ENCODE peak calls at places on chromosomes 4 and X, in seven cellular contexts. One of them, this sample, is unnamed.

GRCh38 chrX:39730671-39731389 is 366.9 kb downstream of the BCOR start:
- DNase-seq in transverse colon: peak
- DNase-seq in posterior cingulate gyrus: peak
- DNase-seq in GM10248: peak
- DNase-seq in stimulated activated CD4-positive, alpha-beta T cell treated with anti-CD3 and anti-CD28 coated beads, Interleukin-4, amount 100 ng/mL, for 48 hours: peak
- DNase-seq in Jurkat, Clone E6-1: peak
- DNase-seq in fibroblast of villous mesenchyme: peak
- DNase-seq in this sample: no peak

GRCh38 chr4:67713531-67714247 is 12.7 kb upstream of the UBA6 start:
- DNase-seq in transverse colon: no peak
- DNase-seq in posterior cingulate gyrus: no peak
- DNase-seq in GM10248: no peak
- DNase-seq in stimulated activated CD4-positive, alpha-beta T cell treated with anti-CD3 and anti-CD28 coated beads, Interleukin-4, amount 100 ng/mL, for 48 hours: no peak
- DNase-seq in Jurkat, Clone E6-1: no peak
- DNase-seq in fibroblast of villous mesenchyme: peak
- DNase-seq in this sample: no peak

GRCh38 chr4:87631668-87632067 is 18.4 kb upstream of the DMP1 start:
- DNase-seq in transverse colon: no peak
- DNase-seq in posterior cingulate gyrus: no peak
- DNase-seq in GM10248: no peak
- DNase-seq in stimulated activated CD4-positive, alpha-beta T cell treated with anti-CD3 and anti-CD28 coated beads, Interleukin-4, amount 100 ng/mL, for 48 hours: no peak
- DNase-seq in Jurkat, Clone E6-1: no peak
- DNase-seq in fibroblast of villous mesenchyme: no peak
- DNase-seq in this sample: no peak

GRCh38 chr4:106039796-106040195 is 144.5 kb downstream of the NPNT start:
- DNase-seq in transverse colon: no peak
- DNase-seq in posterior cingulate gyrus: no peak
- DNase-seq in GM10248: no peak
- DNase-seq in stimulated activated CD4-positive, alpha-beta T cell treated with anti-CD3 and anti-CD28 coated beads, Interleukin-4, amount 100 ng/mL, for 48 hours: no peak
- DNase-seq in Jurkat, Clone E6-1: no peak
- DNase-seq in fibroblast of villous mesenchyme: no peak
- DNase-seq in this sample: no peak

GRCh38 chr4:186566068-186566467 is 10.7 kb upstream of the MTNR1A start:
- DNase-seq in transverse colon: no peak
- DNase-seq in posterior cingulate gyrus: no peak
- DNase-seq in GM10248: no peak
- DNase-seq in stimulated activated CD4-positive, alpha-beta T cell treated with anti-CD3 and anti-CD28 coated beads, Interleukin-4, amount 100 ng/mL, for 48 hours: no peak
- DNase-seq in Jurkat, Clone E6-1: no peak
- DNase-seq in fibroblast of villous mesenchyme: no peak
- DNase-seq in this sample: no peak

GRCh38 chrX:69551421-69552009 is 47.4 kb downstream of the NALF2 start:
- DNase-seq in transverse colon: no peak
- DNase-seq in posterior cingulate gyrus: no peak
- DNase-seq in GM10248: no peak
- DNase-seq in stimulated activated CD4-positive, alpha-beta T cell treated with anti-CD3 and anti-CD28 coated beads, Interleukin-4, amount 100 ng/mL, for 48 hours: no peak
- DNase-seq in Jurkat, Clone E6-1: no peak
- DNase-seq in fibroblast of villous mesenchyme: no peak
- DNase-seq in this sample: no peak

GRCh38 chr4:33959519-33959918 is 2284.8 kb downstream of the ARAP2 start:
- DNase-seq in transverse colon: no peak
- DNase-seq in posterior cingulate gyrus: no peak
- DNase-seq in GM10248: no peak
- DNase-seq in stimulated activated CD4-positive, alpha-beta T cell treated with anti-CD3 and anti-CD28 coated beads, Interleukin-4, amount 100 ng/mL, for 48 hours: no peak
- DNase-seq in Jurkat, Clone E6-1: no peak
- DNase-seq in fibroblast of villous mesenchyme: peak
- DNase-seq in this sample: no peak

GRCh38 chrX:87664381-87664780 is 146.8 kb downstream of the KLHL4 start:
- DNase-seq in transverse colon: no peak
- DNase-seq in posterior cingulate gyrus: no peak
- DNase-seq in GM10248: no peak
- DNase-seq in stimulated activated CD4-positive, alpha-beta T cell treated with anti-CD3 and anti-CD28 coated beads, Interleukin-4, amount 100 ng/mL, for 48 hours: no peak
- DNase-seq in Jurkat, Clone E6-1: peak
- DNase-seq in fibroblast of villous mesenchyme: peak
- DNase-seq in this sample: no peak

GRCh38 chr4:2274320-2275043 is 12.6 kb upstream of the MXD4 start:
- DNase-seq in transverse colon: no peak
- DNase-seq in posterior cingulate gyrus: no peak
- DNase-seq in GM10248: no peak
- DNase-seq in stimulated activated CD4-positive, alpha-beta T cell treated with anti-CD3 and anti-CD28 coated beads, Interleukin-4, amount 100 ng/mL, for 48 hours: no peak
- DNase-seq in Jurkat, Clone E6-1: no peak
- DNase-seq in fibroblast of villous mesenchyme: no peak
- DNase-seq in this sample: no peak

GRCh38 chr4:100504086-100504874 is 13.5 kb downstream of the EMCN start:
- DNase-seq in transverse colon: no peak
- DNase-seq in posterior cingulate gyrus: no peak
- DNase-seq in GM10248: no peak
- DNase-seq in stimulated activated CD4-positive, alpha-beta T cell treated with anti-CD3 and anti-CD28 coated beads, Interleukin-4, amount 100 ng/mL, for 48 hours: no peak
- DNase-seq in Jurkat, Clone E6-1: no peak
- DNase-seq in fibroblast of villous mesenchyme: no peak
- DNase-seq in this sample: no peak

GRCh38 chr4:75995727-75996126 is 5.0 kb upstream of the SDAD1 start:
- DNase-seq in transverse colon: no peak
- DNase-seq in posterior cingulate gyrus: no peak
- DNase-seq in GM10248: peak
- DNase-seq in stimulated activated CD4-positive, alpha-beta T cell treated with anti-CD3 and anti-CD28 coated beads, Interleukin-4, amount 100 ng/mL, for 48 hours: no peak
- DNase-seq in Jurkat, Clone E6-1: peak
- DNase-seq in fibroblast of villous mesenchyme: peak
- DNase-seq in this sample: no peak

GRCh38 chrX:154981116-154981411 is 41.5 kb downstream of the F8 start:
- DNase-seq in transverse colon: no peak
- DNase-seq in posterior cingulate gyrus: no peak
- DNase-seq in GM10248: no peak
- DNase-seq in stimulated activated CD4-positive, alpha-beta T cell treated with anti-CD3 and anti-CD28 coated beads, Interleukin-4, amount 100 ng/mL, for 48 hours: no peak
- DNase-seq in Jurkat, Clone E6-1: no peak
- DNase-seq in fibroblast of villous mesenchyme: no peak
- DNase-seq in this sample: no peak

GRCh38 chr4:101643201-101643600 is 147.3 kb upstream of the BANK1 start:
- DNase-seq in transverse colon: no peak
- DNase-seq in posterior cingulate gyrus: no peak
- DNase-seq in GM10248: no peak
- DNase-seq in stimulated activated CD4-positive, alpha-beta T cell treated with anti-CD3 and anti-CD28 coated beads, Interleukin-4, amount 100 ng/mL, for 48 hours: no peak
- DNase-seq in Jurkat, Clone E6-1: no peak
- DNase-seq in fibroblast of villous mesenchyme: no peak
- DNase-seq in this sample: no peak

GRCh38 chrX:22686138-22686541 is 313.6 kb upstream of the DDX53 start:
- DNase-seq in transverse colon: no peak
- DNase-seq in posterior cingulate gyrus: peak
- DNase-seq in GM10248: no peak
- DNase-seq in stimulated activated CD4-positive, alpha-beta T cell treated with anti-CD3 and anti-CD28 coated beads, Interleukin-4, amount 100 ng/mL, for 48 hours: no peak
- DNase-seq in Jurkat, Clone E6-1: no peak
- DNase-seq in fibroblast of villous mesenchyme: peak
- DNase-seq in this sample: peak

GRCh38 chr4:66606908-66607307 is 936.6 kb upstream of the EPHA5 start:
- DNase-seq in transverse colon: no peak
- DNase-seq in posterior cingulate gyrus: no peak
- DNase-seq in GM10248: no peak
- DNase-seq in stimulated activated CD4-positive, alpha-beta T cell treated with anti-CD3 and anti-CD28 coated beads, Interleukin-4, amount 100 ng/mL, for 48 hours: no peak
- DNase-seq in Jurkat, Clone E6-1: no peak
- DNase-seq in fibroblast of villous mesenchyme: no peak
- DNase-seq in this sample: no peak

GRCh38 chrX:84258708-84259107 is 70.7 kb upstream of the RPS6KA6 start:
- DNase-seq in transverse colon: no peak
- DNase-seq in posterior cingulate gyrus: no peak
- DNase-seq in GM10248: no peak
- DNase-seq in stimulated activated CD4-positive, alpha-beta T cell treated with anti-CD3 and anti-CD28 coated beads, Interleukin-4, amount 100 ng/mL, for 48 hours: no peak
- DNase-seq in Jurkat, Clone E6-1: no peak
- DNase-seq in fibroblast of villous mesenchyme: no peak
- DNase-seq in this sample: no peak

GRCh38 chr4:78481180-78481579 is 70.4 kb upstream of the ANXA3 start:
- DNase-seq in transverse colon: no peak
- DNase-seq in posterior cingulate gyrus: no peak
- DNase-seq in GM10248: no peak
- DNase-seq in stimulated activated CD4-positive, alpha-beta T cell treated with anti-CD3 and anti-CD28 coated beads, Interleukin-4, amount 100 ng/mL, for 48 hours: no peak
- DNase-seq in Jurkat, Clone E6-1: no peak
- DNase-seq in fibroblast of villous mesenchyme: peak
- DNase-seq in this sample: peak

GRCh38 chr4:56261027-56261426 is 126.3 kb downstream of the AASDH start:
- DNase-seq in transverse colon: no peak
- DNase-seq in posterior cingulate gyrus: peak
- DNase-seq in GM10248: peak
- DNase-seq in stimulated activated CD4-positive, alpha-beta T cell treated with anti-CD3 and anti-CD28 coated beads, Interleukin-4, amount 100 ng/mL, for 48 hours: peak
- DNase-seq in Jurkat, Clone E6-1: peak
- DNase-seq in fibroblast of villous mesenchyme: no peak
- DNase-seq in this sample: no peak

GRCh38 chr4:15936495-15936894 is 2.0 kb downstream of the FGFBP1 start:
- DNase-seq in transverse colon: peak
- DNase-seq in posterior cingulate gyrus: no peak
- DNase-seq in GM10248: no peak
- DNase-seq in stimulated activated CD4-positive, alpha-beta T cell treated with anti-CD3 and anti-CD28 coated beads, Interleukin-4, amount 100 ng/mL, for 48 hours: no peak
- DNase-seq in Jurkat, Clone E6-1: no peak
- DNase-seq in fibroblast of villous mesenchyme: no peak
- DNase-seq in this sample: no peak

GRCh38 chr4:148284526-148285193 is 157.6 kb downstream of the NR3C2 start:
- DNase-seq in transverse colon: no peak
- DNase-seq in posterior cingulate gyrus: no peak
- DNase-seq in GM10248: no peak
- DNase-seq in stimulated activated CD4-positive, alpha-beta T cell treated with anti-CD3 and anti-CD28 coated beads, Interleukin-4, amount 100 ng/mL, for 48 hours: no peak
- DNase-seq in Jurkat, Clone E6-1: no peak
- DNase-seq in fibroblast of villous mesenchyme: no peak
- DNase-seq in this sample: no peak

GRCh38 chr4:86704601-86705000 is 110.5 kb downstream of the PTPN13 start:
- DNase-seq in transverse colon: no peak
- DNase-seq in posterior cingulate gyrus: no peak
- DNase-seq in GM10248: no peak
- DNase-seq in stimulated activated CD4-positive, alpha-beta T cell treated with anti-CD3 and anti-CD28 coated beads, Interleukin-4, amount 100 ng/mL, for 48 hours: no peak
- DNase-seq in Jurkat, Clone E6-1: no peak
- DNase-seq in fibroblast of villous mesenchyme: no peak
- DNase-seq in this sample: no peak

GRCh38 chr4:8821151-8821950 is 50.3 kb downstream of the HMX1 start:
- DNase-seq in transverse colon: no peak
- DNase-seq in posterior cingulate gyrus: no peak
- DNase-seq in GM10248: no peak
- DNase-seq in stimulated activated CD4-positive, alpha-beta T cell treated with anti-CD3 and anti-CD28 coated beads, Interleukin-4, amount 100 ng/mL, for 48 hours: no peak
- DNase-seq in Jurkat, Clone E6-1: no peak
- DNase-seq in fibroblast of villous mesenchyme: no peak
- DNase-seq in this sample: no peak

GRCh38 chrX:29155286-29155685 is 568.0 kb downstream of the IL1RAPL1 start:
- DNase-seq in transverse colon: no peak
- DNase-seq in posterior cingulate gyrus: no peak
- DNase-seq in GM10248: no peak
- DNase-seq in stimulated activated CD4-positive, alpha-beta T cell treated with anti-CD3 and anti-CD28 coated beads, Interleukin-4, amount 100 ng/mL, for 48 hours: no peak
- DNase-seq in Jurkat, Clone E6-1: no peak
- DNase-seq in fibroblast of villous mesenchyme: no peak
- DNase-seq in this sample: no peak

GRCh38 chr4:173521474-173522159 is 8.4 kb downstream of the HAND2 start:
- DNase-seq in transverse colon: no peak
- DNase-seq in posterior cingulate gyrus: no peak
- DNase-seq in GM10248: no peak
- DNase-seq in stimulated activated CD4-positive, alpha-beta T cell treated with anti-CD3 and anti-CD28 coated beads, Interleukin-4, amount 100 ng/mL, for 48 hours: no peak
- DNase-seq in Jurkat, Clone E6-1: no peak
- DNase-seq in fibroblast of villous mesenchyme: peak
- DNase-seq in this sample: no peak

GRCh38 chr4:125316781-125317525 is 2.2 kb downstream of the FAT4 start:
- DNase-seq in transverse colon: peak
- DNase-seq in posterior cingulate gyrus: peak
- DNase-seq in GM10248: peak
- DNase-seq in stimulated activated CD4-positive, alpha-beta T cell treated with anti-CD3 and anti-CD28 coated beads, Interleukin-4, amount 100 ng/mL, for 48 hours: no peak
- DNase-seq in Jurkat, Clone E6-1: no peak
- DNase-seq in fibroblast of villous mesenchyme: peak
- DNase-seq in this sample: no peak

GRCh38 chr4:184955636-184956035 is 62.7 kb upstream of the HELT start:
- DNase-seq in transverse colon: no peak
- DNase-seq in posterior cingulate gyrus: no peak
- DNase-seq in GM10248: no peak
- DNase-seq in stimulated activated CD4-positive, alpha-beta T cell treated with anti-CD3 and anti-CD28 coated beads, Interleukin-4, amount 100 ng/mL, for 48 hours: no peak
- DNase-seq in Jurkat, Clone E6-1: no peak
- DNase-seq in fibroblast of villous mesenchyme: no peak
- DNase-seq in this sample: no peak

GRCh38 chr4:40582413-40582812 is 47.3 kb downstream of the RBM47 start:
- DNase-seq in transverse colon: no peak
- DNase-seq in posterior cingulate gyrus: no peak
- DNase-seq in GM10248: no peak
- DNase-seq in stimulated activated CD4-positive, alpha-beta T cell treated with anti-CD3 and anti-CD28 coated beads, Interleukin-4, amount 100 ng/mL, for 48 hours: no peak
- DNase-seq in Jurkat, Clone E6-1: no peak
- DNase-seq in fibroblast of villous mesenchyme: no peak
- DNase-seq in this sample: no peak

GRCh38 chr4:64883087-64883926 is 474.1 kb upstream of the TECRL start:
- DNase-seq in transverse colon: no peak
- DNase-seq in posterior cingulate gyrus: no peak
- DNase-seq in GM10248: no peak
- DNase-seq in stimulated activated CD4-positive, alpha-beta T cell treated with anti-CD3 and anti-CD28 coated beads, Interleukin-4, amount 100 ng/mL, for 48 hours: no peak
- DNase-seq in Jurkat, Clone E6-1: peak
- DNase-seq in fibroblast of villous mesenchyme: no peak
- DNase-seq in this sample: no peak

GRCh38 chr4:39043697-39044363 is 11.6 kb upstream of the TMEM156 start:
- DNase-seq in transverse colon: no peak
- DNase-seq in posterior cingulate gyrus: no peak
- DNase-seq in GM10248: peak
- DNase-seq in stimulated activated CD4-positive, alpha-beta T cell treated with anti-CD3 and anti-CD28 coated beads, Interleukin-4, amount 100 ng/mL, for 48 hours: no peak
- DNase-seq in Jurkat, Clone E6-1: no peak
- DNase-seq in fibroblast of villous mesenchyme: no peak
- DNase-seq in this sample: no peak